ENCODE peak calls at places on chromosomes 16 and 17, in seven cellular contexts. One of them, this sample, is unnamed. For H3K9me3, the result is how much of the 10 kb centered on the place peaks cover.

GRCh38 chr17:77529328-77529650 is 388.5 kb downstream of the SEC14L1 start:
- DNase-seq in Peyer's patch: no peak
- DNase-seq in upper lobe of right lung: peak
- DNase-seq in PC-9: no peak
- DNase-seq in body of pancreas: no peak
- DNase-seq in fibroblast of lung: no peak
- DNase-seq in breast epithelium: no peak
- DNase-seq in this sample: no peak

GRCh38 chr17:68443974-68444464 is 13.3 kb downstream of the WIPI1 start:
- DNase-seq in body of pancreas: no peak
- DNase-seq in fibroblast of lung: no peak
- DNase-seq in PC-9: no peak
- DNase-seq in Peyer's patch: no peak
- DNase-seq in upper lobe of right lung: no peak
- DNase-seq in breast epithelium: no peak
- DNase-seq in this sample: no peak

GRCh38 chr17:75557075-75557851 is 30.3 kb upstream of the MYO15B start:
- DNase-seq in upper lobe of right lung: peak
- DNase-seq in fibroblast of lung: peak
- DNase-seq in PC-9: peak
- DNase-seq in body of pancreas: peak
- DNase-seq in Peyer's patch: no peak
- DNase-seq in breast epithelium: peak
- DNase-seq in this sample: no peak

GRCh38 chr16:83402160-83402794 is 405.5 kb upstream of the HSBP1 start:
- DNase-seq in PC-9: no peak
- DNase-seq in fibroblast of lung: peak
- DNase-seq in body of pancreas: no peak
- DNase-seq in breast epithelium: no peak
- DNase-seq in upper lobe of right lung: no peak
- DNase-seq in Peyer's patch: no peak
- DNase-seq in this sample: no peak

GRCh38 chr17:81508639-81509047 is 4.0 kb downstream of the ACTG1 start:
- DNase-seq in PC-9: peak
- DNase-seq in breast epithelium: no peak
- DNase-seq in fibroblast of lung: peak
- DNase-seq in body of pancreas: no peak
- DNase-seq in upper lobe of right lung: no peak
- DNase-seq in Peyer's patch: no peak
- DNase-seq in this sample: no peak

GRCh38 chr17:79695293-79696158 is 35.2 kb upstream of the ENPP7 start:
- DNase-seq in upper lobe of right lung: no peak
- DNase-seq in fibroblast of lung: peak
- DNase-seq in body of pancreas: peak
- DNase-seq in Peyer's patch: no peak
- DNase-seq in PC-9: no peak
- DNase-seq in breast epithelium: no peak
- DNase-seq in this sample: no peak

GRCh38 chr16:47787695-47788094 is 326.6 kb downstream of the PHKB start:
- DNase-seq in Peyer's patch: no peak
- DNase-seq in upper lobe of right lung: no peak
- DNase-seq in PC-9: no peak
- DNase-seq in breast epithelium: no peak
- DNase-seq in body of pancreas: no peak
- DNase-seq in fibroblast of lung: peak
- DNase-seq in this sample: no peak

GRCh38 chr17:76461765-76462555 is 5.4 kb upstream of the AANAT start:
- DNase-seq in fibroblast of lung: no peak
- DNase-seq in breast epithelium: no peak
- DNase-seq in upper lobe of right lung: no peak
- DNase-seq in Peyer's patch: no peak
- DNase-seq in body of pancreas: no peak
- DNase-seq in PC-9: no peak
- DNase-seq in this sample: no peak

GRCh38 chr17:42642377-42642776 is 16.7 kb upstream of the TUBG2 start:
- DNase-seq in upper lobe of right lung: no peak
- DNase-seq in breast epithelium: no peak
- DNase-seq in body of pancreas: no peak
- DNase-seq in fibroblast of lung: no peak
- DNase-seq in PC-9: no peak
- DNase-seq in Peyer's patch: no peak
- DNase-seq in this sample: no peak

GRCh38 chr16:9364721-9365693 is 273.6 kb downstream of the HAPSTR1 start:
- DNase-seq in PC-9: no peak
- DNase-seq in body of pancreas: peak
- DNase-seq in fibroblast of lung: no peak
- DNase-seq in breast epithelium: peak
- DNase-seq in upper lobe of right lung: peak
- DNase-seq in Peyer's patch: peak
- DNase-seq in this sample: no peak

GRCh38 chr17:75126954-75127353 is 4.6 kb downstream of the NT5C start:
- DNase-seq in breast epithelium: no peak
- DNase-seq in upper lobe of right lung: no peak
- DNase-seq in fibroblast of lung: no peak
- DNase-seq in PC-9: no peak
- DNase-seq in body of pancreas: no peak
- DNase-seq in Peyer's patch: no peak
- DNase-seq in this sample: no peak

GRCh38 chr16:4949986-4950385 is 8.1 kb upstream of the SEC14L5 start:
- DNase-seq in Peyer's patch: no peak
- DNase-seq in body of pancreas: no peak
- DNase-seq in PC-9: peak
- DNase-seq in breast epithelium: no peak
- DNase-seq in upper lobe of right lung: no peak
- DNase-seq in fibroblast of lung: no peak
- DNase-seq in this sample: no peak

GRCh38 chr16:1291576-1291974 is 17.9 kb upstream of the UBE2I start:
- DNase-seq in breast epithelium: no peak
- DNase-seq in fibroblast of lung: no peak
- DNase-seq in Peyer's patch: no peak
- DNase-seq in body of pancreas: no peak
- DNase-seq in PC-9: no peak
- DNase-seq in upper lobe of right lung: no peak
- DNase-seq in this sample: no peak

GRCh38 chr16:86093801-86094750 is 195.1 kb downstream of the IRF8 start:
- DNase-seq in fibroblast of lung: no peak
- DNase-seq in PC-9: no peak
- DNase-seq in body of pancreas: no peak
- DNase-seq in upper lobe of right lung: peak
- DNase-seq in breast epithelium: peak
- DNase-seq in Peyer's patch: no peak
- DNase-seq in this sample: no peak

GRCh38 chr16:66275795-66276428 is 90.6 kb upstream of the CDH5 start:
- DNase-seq in Peyer's patch: no peak
- DNase-seq in breast epithelium: no peak
- DNase-seq in fibroblast of lung: peak
- DNase-seq in body of pancreas: peak
- DNase-seq in upper lobe of right lung: no peak
- DNase-seq in PC-9: peak
- DNase-seq in this sample: no peak

GRCh38 chr16:53817812-53818211 is 113.9 kb downstream of the FTO start:
- DNase-seq in Peyer's patch: no peak
- DNase-seq in body of pancreas: no peak
- DNase-seq in PC-9: no peak
- DNase-seq in upper lobe of right lung: no peak
- DNase-seq in fibroblast of lung: peak
- DNase-seq in breast epithelium: no peak
- DNase-seq in this sample: no peak

DNA sequence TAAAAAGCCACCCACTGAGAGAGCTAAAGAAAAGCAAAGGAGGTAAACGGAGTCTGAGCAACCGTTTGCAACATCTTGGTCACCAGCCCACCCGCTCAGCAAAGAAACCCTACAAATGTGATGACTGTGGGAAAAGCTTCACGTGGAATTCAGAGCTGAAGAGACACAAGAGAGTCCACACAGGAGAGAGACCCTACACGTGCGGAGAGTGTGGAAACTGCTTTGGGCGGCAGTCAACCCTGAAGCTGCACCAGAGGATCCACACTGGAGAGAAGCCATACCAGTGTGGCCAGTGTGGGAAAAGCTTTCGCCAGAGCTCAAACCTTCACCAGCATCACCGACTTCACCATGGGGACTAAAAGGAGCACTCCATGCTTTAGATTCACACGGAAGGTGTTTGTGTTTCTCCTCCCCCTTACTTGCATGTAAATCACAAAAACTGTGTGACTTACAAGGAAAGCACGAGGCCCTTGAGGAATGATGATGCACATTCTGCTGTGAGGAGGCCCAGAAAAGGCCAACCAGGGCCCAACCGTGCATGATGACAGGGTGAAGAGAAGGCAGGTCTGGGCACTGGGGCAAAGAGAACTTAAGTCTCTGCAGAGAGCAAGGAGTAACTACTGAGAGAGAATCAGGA is 7.7 kb downstream of the ZNF174 start:
- DNase-seq in fibroblast of lung: no peak
- DNase-seq in PC-9: no peak
- DNase-seq in Peyer's patch: no peak
- DNase-seq in breast epithelium: no peak
- DNase-seq in upper lobe of right lung: no peak
- DNase-seq in body of pancreas: no peak
- DNase-seq in this sample: no peak
- H3K9me3 ChIP-seq in fibroblast of lung: under half
- H3K9me3 ChIP-seq in PC-9: half or more
- H3K9me3 ChIP-seq in Peyer's patch: half or more
- H3K9me3 ChIP-seq in breast epithelium: half or more
- H3K9me3 ChIP-seq in upper lobe of right lung: half or more
- H3K9me3 ChIP-seq in body of pancreas: half or more
- H3K9me3 ChIP-seq in this sample: half or more

DNA sequence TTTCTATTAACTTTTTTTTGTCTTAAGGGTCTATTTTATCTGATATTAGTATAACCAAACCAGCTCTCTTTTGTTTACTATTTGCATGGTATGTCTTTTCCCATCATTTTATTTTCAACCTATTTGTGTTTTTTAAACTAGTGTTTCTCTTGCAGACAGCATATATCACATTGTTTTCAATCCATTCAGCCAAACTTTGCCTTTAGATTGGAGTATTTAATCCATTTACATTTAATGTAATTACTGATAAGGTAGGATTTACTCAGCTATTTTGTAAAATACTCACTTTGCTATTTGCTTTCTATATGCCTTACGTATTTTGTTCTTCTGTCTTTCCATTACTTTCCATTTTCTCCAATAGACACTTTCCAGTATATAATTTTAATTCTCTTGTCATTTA is 108.0 kb upstream of the NACA2 start:
- DNase-seq in upper lobe of right lung: no peak
- DNase-seq in Peyer's patch: no peak
- DNase-seq in breast epithelium: no peak
- DNase-seq in PC-9: no peak
- DNase-seq in body of pancreas: no peak
- DNase-seq in fibroblast of lung: no peak
- DNase-seq in this sample: no peak
- H3K9me3 ChIP-seq in upper lobe of right lung: under half
- H3K9me3 ChIP-seq in Peyer's patch: under half
- H3K9me3 ChIP-seq in breast epithelium: under half
- H3K9me3 ChIP-seq in PC-9: under half
- H3K9me3 ChIP-seq in body of pancreas: under half
- H3K9me3 ChIP-seq in fibroblast of lung: under half
- H3K9me3 ChIP-seq in this sample: under half

GRCh38 chr16:80129791-80130190 is 411.0 kb upstream of the DYNLRB2 start:
- DNase-seq in PC-9: no peak
- DNase-seq in breast epithelium: no peak
- DNase-seq in body of pancreas: no peak
- DNase-seq in Peyer's patch: no peak
- DNase-seq in fibroblast of lung: no peak
- DNase-seq in upper lobe of right lung: no peak
- DNase-seq in this sample: no peak
- H3K9me3 ChIP-seq in PC-9: under half
- H3K9me3 ChIP-seq in breast epithelium: under half
- H3K9me3 ChIP-seq in body of pancreas: under half
- H3K9me3 ChIP-seq in Peyer's patch: under half
- H3K9me3 ChIP-seq in fibroblast of lung: under half
- H3K9me3 ChIP-seq in upper lobe of right lung: under half
- H3K9me3 ChIP-seq in this sample: under half

GRCh38 chr16:2763173-2763572 is 10.7 kb downstream of the SRRM2 start:
- DNase-seq in breast epithelium: no peak
- DNase-seq in body of pancreas: no peak
- DNase-seq in fibroblast of lung: no peak
- DNase-seq in PC-9: no peak
- DNase-seq in upper lobe of right lung: no peak
- DNase-seq in Peyer's patch: no peak
- DNase-seq in this sample: no peak
- H3K9me3 ChIP-seq in breast epithelium: under half
- H3K9me3 ChIP-seq in body of pancreas: under half
- H3K9me3 ChIP-seq in fibroblast of lung: under half
- H3K9me3 ChIP-seq in PC-9: under half
- H3K9me3 ChIP-seq in upper lobe of right lung: under half
- H3K9me3 ChIP-seq in Peyer's patch: under half
- H3K9me3 ChIP-seq in this sample: under half

This sample was measured in CD4-positive, alpha-beta T cell.